ENCODE peak calls at places on chromosomes 2 and 18, in seven cellular contexts. Q is right lobe of liver, C is cardiac muscle cell, S is HCT116, M is pancreas, H is OCI-LY7, T is foreskin keratinocyte. B is an unnamed sample.

GRCh38 chr18:51091270-51091669 is 61.3 kb downstream of the SMAD4 start:
- DNase-seq in M (no peak), T (no peak), S (no peak), H (no peak), C (no peak), Q (no peak), B (no peak)

GRCh38 chr2:46097714-46098480 is 199.3 kb upstream of the EPAS1 start:
- DNase-seq in S (peak), Q (no peak), T (peak), M (peak), C (peak), H (no peak), B (peak)

GRCh38 chr18:35519148-35519899 is 21.6 kb upstream of the INO80C start:
- DNase-seq in T (no peak), Q (no peak), M (no peak), H (no peak), C (no peak), S (no peak), B (no peak)

GRCh38 chr2:233853353-233853752 is 982 bp downstream of the HJURP start:
- DNase-seq in Q (no peak), T (no peak), H (no peak), M (no peak), S (no peak), C (no peak), B (no peak)

GRCh38 chr2:43348904-43349725 is 122.7 kb upstream of the ZFP36L2 start:
- DNase-seq in Q (no peak), H (no peak), T (no peak), M (no peak), C (no peak), S (no peak), B (no peak)

GRCh38 chr2:179344970-179345369 is 80.3 kb upstream of the SESTD1 start:
- DNase-seq in T (peak), Q (no peak), M (no peak), H (no peak), S (no peak), C (no peak), B (no peak)

GRCh38 chr18:32770181-32770650 is 2.6 kb downstream of the KLHL14 start:
- DNase-seq in M (no peak), Q (no peak), S (no peak), H (no peak), T (no peak), C (no peak), B (no peak)

GRCh38 chr18:36821681-36822080 is 7.1 kb downstream of the TPGS2 start:
- DNase-seq in M (no peak), Q (no peak), T (no peak), C (no peak), H (no peak), S (no peak), B (no peak)

GRCh38 chr2:198873771-198874501 is 583.8 kb downstream of the SATB2 start:
- DNase-seq in S (no peak), C (no peak), H (no peak), T (peak), Q (no peak), M (no peak), B (no peak)

GRCh38 chr2:73101626-73102256 is 11.0 kb downstream of the RAB11FIP5 start:
- DNase-seq in M (no peak), S (no peak), T (no peak), H (no peak), C (no peak), Q (peak), B (no peak)

GRCh38 chr2:31997653-31998052 is 13.2 kb downstream of the MEMO1 start:
- DNase-seq in C (peak), S (no peak), H (peak), T (no peak), Q (no peak), M (no peak), B (no peak)

GRCh38 chr2:224982910-224983688 is 59.2 kb downstream of the DOCK10 start:
- DNase-seq in H (no peak), M (no peak), C (peak), S (no peak), T (no peak), Q (no peak), B (no peak)

GRCh38 chr2:170495896-170496295 is 219.2 kb upstream of the SP5 start:
- DNase-seq in T (no peak), Q (no peak), M (no peak), C (no peak), H (no peak), S (no peak), B (no peak)
- H3K27ac ChIP-seq in T (no peak), Q (no peak), M (no peak), C (no peak), H (no peak), S (no peak), B (no peak)

GRCh38 chr18:63206433-63207153 is 113.0 kb downstream of the BCL2 start:
- DNase-seq in H (peak), S (no peak), C (no peak), Q (no peak), T (no peak), M (no peak), B (no peak)
- H3K27ac ChIP-seq in H (no peak), S (no peak), C (no peak), Q (no peak), T (no peak), M (no peak), B (no peak)

DNA sequence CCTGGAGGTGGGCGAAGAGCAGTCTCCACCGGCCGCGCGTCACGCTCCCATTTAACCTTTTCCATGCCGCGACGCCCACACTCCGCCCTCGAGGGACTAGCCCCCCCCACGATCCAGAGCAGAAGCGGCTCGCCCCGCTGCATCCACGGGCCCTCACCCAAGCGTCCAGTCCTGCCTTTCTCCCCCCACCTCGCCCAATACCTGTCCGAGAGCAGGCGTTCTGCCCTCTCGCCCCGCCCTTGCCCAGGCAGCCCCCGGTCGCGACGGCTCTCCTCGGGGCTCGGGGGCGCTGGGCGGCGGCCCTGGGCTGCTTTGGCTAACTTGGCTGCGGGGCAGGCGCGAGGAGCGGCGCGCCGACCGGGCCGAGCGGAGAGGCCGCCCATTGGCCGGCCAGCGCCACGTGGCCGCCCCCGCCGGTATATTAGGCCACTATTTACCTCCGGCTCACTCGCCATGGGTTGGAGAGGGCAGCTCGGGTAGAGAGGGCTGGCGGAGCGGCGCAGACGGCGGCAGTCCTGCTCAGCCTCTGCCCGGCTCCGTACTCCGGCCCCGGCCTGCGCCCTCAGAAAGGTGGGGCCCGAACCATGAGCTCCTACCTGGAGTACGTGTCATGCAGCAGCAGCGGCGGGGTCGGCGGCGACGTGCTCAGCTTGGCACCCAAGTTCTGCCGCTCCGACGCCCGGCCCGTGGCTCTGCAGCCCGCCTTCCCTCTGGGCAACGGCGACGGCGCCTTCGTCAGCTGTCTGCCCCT is at the start of gene HOXD1:
- DNase-seq in T (peak), H (no peak), C (no peak), M (no peak), Q (no peak), S (no peak), B (peak)
- H3K27ac ChIP-seq in T (no peak), H (no peak), C (no peak), M (no peak), Q (no peak), S (no peak), B (no peak)

GRCh38 chr2:136254681-136255080 is 136.7 kb upstream of the CXCR4 start:
- DNase-seq in T (no peak), S (no peak), Q (no peak), H (peak), M (no peak), C (no peak), B (no peak)

GRCh38 chr2:136255648-136256461 is 137.9 kb upstream of the CXCR4 start:
- DNase-seq in T (no peak), C (no peak), H (peak), Q (no peak), M (no peak), S (no peak), B (no peak)

GRCh38 chr2:136255127-136255526 is 137.2 kb upstream of the CXCR4 start:
- DNase-seq in Q (no peak), S (no peak), M (no peak), C (no peak), T (no peak), H (peak), B (no peak)

GRCh38 chr2:136251777-136252477 is 134.0 kb upstream of the CXCR4 start:
- DNase-seq in H (no peak), Q (no peak), C (peak), M (no peak), S (no peak), T (no peak), B (no peak)

DNA sequence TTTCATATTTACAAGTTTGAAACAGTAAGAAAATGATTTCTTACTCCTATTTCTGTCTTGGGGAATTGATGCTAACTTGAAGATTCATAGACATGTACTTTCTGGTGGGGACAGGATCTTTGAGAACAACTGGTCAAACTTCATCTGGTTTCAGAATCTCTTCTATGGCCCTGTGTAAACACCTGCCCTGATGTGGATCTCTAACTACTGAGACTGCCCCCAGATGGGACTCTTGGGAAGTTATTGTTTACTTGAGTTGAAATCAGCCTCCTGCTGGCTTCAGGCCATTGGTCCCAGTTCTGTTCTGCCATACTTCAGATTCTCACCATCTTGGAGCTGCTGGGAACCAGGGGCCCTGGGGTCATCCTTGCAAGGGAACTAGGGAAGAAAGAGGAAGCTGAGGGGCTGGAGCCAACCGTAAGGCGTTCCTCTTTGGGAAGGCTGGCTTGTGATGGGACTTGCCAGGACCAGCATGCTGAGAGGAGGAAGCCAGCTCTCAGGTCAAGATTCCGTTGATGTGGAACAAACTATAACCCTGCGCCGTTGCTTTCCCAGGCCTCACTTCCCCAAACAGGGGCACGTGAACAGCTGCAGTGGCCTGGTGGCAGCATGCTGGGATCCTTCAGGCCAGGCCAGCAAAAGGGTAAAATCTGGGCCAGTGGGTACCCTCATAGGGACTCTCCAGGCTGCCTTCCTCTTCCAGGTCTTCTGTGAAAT is 135.5 kb upstream of the CXCR4 start:
- DNase-seq in M (no peak), C (no peak), H (peak), Q (peak), S (no peak), T (no peak), B (no peak)
- H3K27ac ChIP-seq in M (no peak), C (no peak), H (peak), Q (peak), S (no peak), T (no peak), B (no peak)

GRCh38 chr2:83802604-83803003 is 656.5 kb downstream of the SUCLG1 start:
- DNase-seq in M (no peak), H (no peak), C (no peak), T (no peak), S (no peak), Q (no peak), B (no peak)
- H3K27ac ChIP-seq in M (no peak), H (no peak), C (no peak), T (no peak), S (no peak), Q (no peak), B (no peak)

GRCh38 chr18:73942956-73943355 is 204.7 kb downstream of the FBXO15 start:
- DNase-seq in C (no peak), S (no peak), H (no peak), M (no peak), Q (no peak), T (no peak), B (no peak)

GRCh38 chr18:73943763-73944162 is 203.9 kb downstream of the FBXO15 start:
- DNase-seq in T (no peak), Q (no peak), H (no peak), C (no peak), S (no peak), M (no peak), B (no peak)

GRCh38 chr18:73940721-73941120 is 206.9 kb downstream of the FBXO15 start:
- DNase-seq in C (no peak), H (no peak), Q (no peak), T (no peak), M (no peak), S (no peak), B (no peak)

GRCh38 chr18:73944715-73945114 is 202.9 kb downstream of the FBXO15 start:
- DNase-seq in C (no peak), H (no peak), M (no peak), S (no peak), Q (no peak), T (no peak), B (no peak)

GRCh38 chr18:73942081-73942625 is 205.5 kb downstream of the FBXO15 start:
- DNase-seq in H (no peak), M (no peak), Q (no peak), T (no peak), C (no peak), S (no peak), B (no peak)
- H3K27ac ChIP-seq in H (no peak), M (no peak), Q (no peak), T (no peak), C (no peak), S (no peak), B (no peak)

DNA sequence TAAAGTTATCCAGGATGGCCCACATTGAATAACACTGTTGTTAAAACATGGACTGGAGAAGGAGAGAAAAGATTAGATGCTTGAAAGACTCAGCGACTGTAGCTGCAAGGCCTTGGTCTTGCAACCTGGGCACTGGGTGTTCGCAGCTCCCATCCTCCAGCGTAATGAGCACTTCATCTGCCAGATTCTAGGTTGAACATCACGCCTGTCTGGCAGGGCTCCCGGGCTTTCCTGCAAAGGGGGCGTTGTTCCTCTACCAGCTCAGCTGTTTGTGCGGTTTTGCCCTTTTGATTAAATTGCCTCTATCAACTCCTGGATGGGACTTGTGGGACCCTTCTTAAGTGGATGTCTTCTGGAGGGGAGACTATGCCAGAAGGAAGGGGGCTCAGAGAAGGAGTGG is 215.4 kb downstream of the KLHL29 start:
- DNase-seq in H (no peak), C (peak), M (no peak), S (no peak), Q (no peak), T (no peak), B (no peak)
- H3K27ac ChIP-seq in H (no peak), C (no peak), M (no peak), S (no peak), Q (no peak), T (no peak), B (no peak)

GRCh38 chr2:28604284-28604843 is 108.5 kb downstream of the PLB1 start:
- DNase-seq in S (no peak), C (no peak), H (no peak), T (no peak), M (no peak), Q (no peak), B (no peak)
- H3K27ac ChIP-seq in S (no peak), C (no peak), H (no peak), T (no peak), M (no peak), Q (no peak), B (peak)